ENCODE peak calls at places on chromosome 5, in four cellular contexts. V is adipocyte, Y is breast epithelium, U is K562. B is an unnamed sample.

GRCh38 chr5:97231025-97231636 is 48.1 kb upstream of the RIOK2 start:
- DNase-seq in V (peak; percentile 95), Y (no peak), U (peak; percentile 22), B (no peak)

GRCh38 chr5:90528704-90529233 is 615 bp downstream of the LYSMD3 start:
- DNase-seq in V (peak; percentile 64), Y (no peak), U (no peak), B (no peak)

GRCh38 chr5:9775339-9775738 is 145.2 kb upstream of the TAS2R1 start:
- DNase-seq in V (peak; percentile 9), Y (no peak), U (no peak), B (no peak)

GRCh38 chr5:86465052-86465838 is 152.5 kb upstream of the COX7C start:
- DNase-seq in V (no peak), Y (no peak), U (no peak), B (no peak)

GRCh38 chr5:76642390-76643040 is 19.3 kb upstream of the F2RL2 start:
- DNase-seq in V (no peak), Y (no peak), U (no peak), B (no peak)

GRCh38 chr5:43731573-43731972 is 128.6 kb downstream of the NNT start:
- DNase-seq in V (no peak), Y (no peak), U (no peak), B (no peak)

GRCh38 chr5:147384346-147385193 is 125.3 kb downstream of the DPYSL3 start:
- DNase-seq in V (no peak), Y (no peak), U (no peak), B (no peak)

GRCh38 chr5:101531031-101531430 is 627.9 kb upstream of the ST8SIA4 start:
- DNase-seq in V (no peak), Y (no peak), U (no peak), B (no peak)

GRCh38 chr5:151002681-151003502 is 17.5 kb upstream of the GPX3 start:
- DNase-seq in V (no peak), Y (no peak), U (no peak), B (no peak)

GRCh38 chr5:171416160-171417049 is 3.0 kb upstream of the FGF18 start:
- DNase-seq in V (no peak), Y (no peak), U (no peak), B (no peak)

GRCh38 chr5:127192836-127193341 is 97.7 kb upstream of the MEGF10 start:
- DNase-seq in V (no peak), Y (no peak), U (no peak), B (no peak)

GRCh38 chr5:61623401-61624069 is 291.5 kb downstream of the ZSWIM6 start:
- DNase-seq in V (peak; percentile 9), Y (no peak), U (peak; percentile 17), B (no peak)

GRCh38 chr5:54900906-54901725 is 84.3 kb downstream of the ESM1 start:
- DNase-seq in V (peak; percentile 77), Y (no peak), U (no peak), B (no peak)

GRCh38 chr5:148805323-148806290 is 20.8 kb upstream of the ADRB2 start:
- DNase-seq in V (peak; percentile 29), Y (no peak), U (peak; percentile 52), B (no peak)

GRCh38 chr5:95760291-95761191 is 29.4 kb downstream of the RHOBTB3 start:
- DNase-seq in V (peak; percentile 90), Y (no peak), U (no peak), B (no peak)

GRCh38 chr5:980001-980588 is 28.5 kb upstream of the NKD2 start:
- DNase-seq in V (no peak), Y (no peak), U (no peak), B (no peak)

GRCh38 chr5:141757402-141757801 is 75.4 kb upstream of the ARAP3 start:
- DNase-seq in V (peak; percentile 42), Y (no peak), U (peak; percentile 34), B (no peak)

GRCh38 chr5:170327168-170327567 is 29.6 kb upstream of the LCP2 start:
- DNase-seq in V (no peak), Y (no peak), U (no peak), B (no peak)

GRCh38 chr5:172008689-172009141 is 2.3 kb upstream of the FBXW11 start:
- DNase-seq in V (peak; percentile 19), Y (no peak), U (peak; percentile 12), B (no peak)

GRCh38 chr5:132776077-132776931 is 735 bp downstream of the SEPTIN8 start:
- DNase-seq in V (peak; percentile 75), Y (no peak), U (peak; percentile 62), B (no peak)

GRCh38 chr5:99275128-99275527 is 346.3 kb upstream of the CHD1 start:
- DNase-seq in V (no peak), Y (no peak), U (no peak), B (no peak)

GRCh38 chr5:64144429-64145215 is 21.0 kb upstream of the RNF180 start:
- DNase-seq in V (peak; percentile 36), Y (no peak), U (no peak), B (no peak)

GRCh38 chr5:123095694-123096120 is 6.7 kb downstream of the PRDM6 start:
- DNase-seq in V (no peak), Y (no peak), U (no peak), B (no peak)

GRCh38 chr5:123097483-123097870 is 8.4 kb downstream of the PRDM6 start:
- DNase-seq in V (no peak), Y (no peak), U (no peak), B (no peak)

GRCh38 chr5:123098767-123099513 is 9.9 kb downstream of the PRDM6 start:
- DNase-seq in V (no peak), Y (no peak), U (no peak), B (no peak)

GRCh38 chr5:123099514-123100151 is 10.6 kb downstream of the PRDM6 start:
- DNase-seq in V (no peak), Y (no peak), U (no peak), B (no peak)

GRCh38 chr5:123097871-123098735 is 9.1 kb downstream of the PRDM6 start:
- DNase-seq in V (no peak), Y (no peak), U (no peak), B (no peak)
- H3K27me3 ChIP-seq in V (peaks cover 11% of the 10 kb centered on the region), Y (no peaks in the 10 kb centered on the region), U (peaks cover 56% of the 10 kb centered on the region), B (peaks cover 7% of the 10 kb centered on the region)

DNA sequence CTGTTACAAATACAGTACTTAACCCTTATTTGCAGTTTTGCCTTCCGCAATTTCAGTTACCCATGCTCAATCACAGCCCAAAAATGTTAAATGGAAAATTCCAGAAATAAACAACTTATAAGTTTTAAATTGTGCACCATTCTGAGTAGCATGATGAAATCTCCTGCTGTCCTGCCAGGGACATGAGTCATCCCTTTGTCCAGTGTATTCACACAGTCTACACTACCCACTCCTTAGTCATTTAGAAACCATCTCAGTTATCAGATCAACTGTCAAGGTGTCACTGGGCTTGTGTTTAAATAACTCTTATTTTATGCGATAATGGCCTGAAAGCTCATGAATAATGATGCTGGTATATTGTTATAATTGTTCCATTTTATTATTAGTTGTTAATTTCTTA is 95.8 kb downstream of the PLCXD3 start:
- DNase-seq in V (peak; percentile 85), Y (no peak), U (no peak), B (no peak)
- H3K4me1 ChIP-seq in V (peaks cover 62% of the 10 kb centered on the region), Y (no peaks in the 10 kb centered on the region), U (no peaks in the 10 kb centered on the region), B (no peaks in the 10 kb centered on the region)

GRCh38 chr5:60494144-60494543 is 205.8 kb downstream of the DEPDC1B start:
- DNase-seq in V (no peak), Y (no peak), U (no peak), B (no peak)
- H3K27me3 ChIP-seq in V (no peaks in the 10 kb centered on the region), Y (no peaks in the 10 kb centered on the region), U (no peaks in the 10 kb centered on the region), B (no peaks in the 10 kb centered on the region)

DNA sequence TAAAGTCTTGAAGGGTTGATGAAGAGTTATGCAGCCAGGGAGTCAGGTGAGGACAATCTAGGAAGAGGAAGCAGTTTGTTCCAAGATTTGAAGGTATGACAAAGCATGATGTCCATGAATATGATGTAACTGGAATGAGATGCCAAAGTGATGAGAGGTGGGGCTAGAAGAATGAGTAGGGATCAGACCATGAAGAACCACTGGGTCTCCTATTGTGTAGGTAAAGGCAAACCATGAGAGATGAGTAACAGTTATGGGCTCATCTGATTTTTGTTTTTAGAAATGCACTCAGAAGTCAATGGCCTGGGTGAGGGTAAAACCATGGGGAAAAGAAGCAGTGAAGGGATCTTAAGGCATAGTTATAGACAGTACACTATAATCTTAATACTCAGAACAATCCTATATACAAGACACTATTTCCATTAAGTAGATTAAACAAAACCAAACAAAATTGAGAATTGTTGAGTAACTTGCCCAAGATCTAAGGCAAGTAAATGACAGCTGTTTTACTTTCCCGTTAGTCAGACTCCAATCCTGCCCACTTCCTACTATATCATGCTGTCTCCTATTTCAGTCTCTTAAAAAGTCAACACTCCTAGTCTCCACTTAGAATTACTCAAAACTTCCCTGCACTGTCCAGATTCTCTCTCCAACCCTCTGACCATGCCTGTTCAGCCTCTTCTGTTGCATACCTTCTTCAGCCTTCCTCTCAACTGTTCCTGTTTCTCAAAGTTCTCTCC is 393.8 kb upstream of the MEF2C start:
- DNase-seq in V (peak; percentile 32), Y (no peak), U (no peak), B (no peak)
- H3K4me1 ChIP-seq in V (no peaks in the 10 kb centered on the region), Y (no peaks in the 10 kb centered on the region), U (no peaks in the 10 kb centered on the region), B (no peaks in the 10 kb centered on the region)

GRCh38 chr5:108184940-108185339 is 197.0 kb downstream of the FBXL17 start:
- DNase-seq in V (no peak), Y (no peak), U (no peak), B (no peak)
- H3K27me3 ChIP-seq in V (no peaks in the 10 kb centered on the region), Y (no peaks in the 10 kb centered on the region), U (no peaks in the 10 kb centered on the region), B (no peaks in the 10 kb centered on the region)

GRCh38 chr5:14295610-14296009 is 152.5 kb downstream of the TRIO start:
- DNase-seq in V (no peak), Y (no peak), U (no peak), B (no peak)
- H3K4me1 ChIP-seq in V (peaks cover 41% of the 10 kb centered on the region), Y (no peaks in the 10 kb centered on the region), U (no peaks in the 10 kb centered on the region), B (no peaks in the 10 kb centered on the region)

B was measured in esophagus squamous epithelium.